ENCODE peak calls at places on chromosomes 2 and 18, in six cellular contexts. M, S, K, Q, Y and L are unnamed samples.

GRCh38 chr2:238786792-238787490 is 60.9 kb upstream of the TWIST2 start:
- DNase-seq in S (no peak), M (no peak), Y (no peak), Q (no peak), K (no peak), L (no peak)

GRCh38 chr18:59008302-59008974 is 131.2 kb upstream of the SEC11C start:
- DNase-seq in M (peak), S (no peak), K (no peak), Y (no peak), Q (no peak), L (no peak)

GRCh38 chr2:226515344-226516055 is 284.1 kb downstream of the IRS1 start:
- DNase-seq in Y (no peak), S (no peak), Q (no peak), M (peak), K (no peak), L (no peak)

GRCh38 chr2:239257511-239257937 is 143.3 kb downstream of the HDAC4 start:
- DNase-seq in Y (no peak), K (no peak), S (no peak), Q (no peak), M (peak), L (no peak)

GRCh38 chr2:184372484-184372883 is 225.8 kb upstream of the ZNF804A start:
- DNase-seq in M (no peak), Q (no peak), Y (no peak), S (no peak), K (no peak), L (no peak)

GRCh38 chr18:40676676-40677075 is 1278.4 kb upstream of the PIK3C3 start:
- DNase-seq in Q (no peak), M (peak), Y (no peak), K (no peak), S (no peak), L (no peak)

GRCh38 chr2:96090181-96090500 is 26.2 kb downstream of the ADRA2B start:
- DNase-seq in M (no peak), Q (peak), S (peak), Y (no peak), K (peak), L (peak)

GRCh38 chr2:10079192-10079930 is 850 bp downstream of the CYS1 start:
- DNase-seq in K (peak), M (peak), Y (peak), S (peak), Q (peak), L (no peak)

GRCh38 chr18:52682260-52682659 is 342.3 kb downstream of the DCC start:
- DNase-seq in Q (no peak), S (peak), K (no peak), M (no peak), Y (no peak), L (no peak)

GRCh38 chr18:59001166-59001565 is 136.5 kb downstream of the ZNF532 start:
- DNase-seq in M (no peak), Y (no peak), Q (no peak), K (no peak), S (no peak), L (no peak)

GRCh38 chr18:78085241-78086185 is 835.9 kb downstream of the GALR1 start:
- DNase-seq in S (no peak), M (no peak), Y (no peak), K (no peak), Q (no peak), L (no peak)

GRCh38 chr2:236440110-236440881 is 129.3 kb upstream of the ACKR3 start:
- DNase-seq in K (no peak), M (no peak), Y (no peak), S (no peak), Q (no peak), L (no peak)

DNA sequence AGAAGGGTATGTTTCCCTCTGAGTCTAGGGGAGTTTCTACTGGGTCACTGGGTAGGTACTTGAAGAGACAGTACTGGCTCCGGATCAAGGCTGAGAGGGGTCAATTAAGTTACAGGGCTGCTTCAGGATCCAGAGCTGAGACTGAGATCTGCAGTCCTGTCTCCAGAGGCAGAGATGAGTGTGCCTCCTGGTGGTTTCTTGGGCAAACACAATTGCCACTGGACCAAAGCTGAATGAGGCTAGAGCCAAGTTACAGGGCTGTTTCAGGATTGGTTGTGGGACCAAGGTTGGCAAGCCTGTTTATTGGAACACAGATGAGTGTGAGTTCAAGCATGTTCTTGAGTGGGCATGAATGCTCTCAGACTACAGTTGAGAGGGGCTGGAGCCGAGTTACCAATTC is 157.9 kb downstream of the ADCYAP1 start:
- DNase-seq in M (peak), S (peak), Y (no peak), Q (no peak), K (no peak), L (no peak)
- TF ChIP-seq CTCF in M (peak), S (no peak), Y (no peak), Q (no peak), K (no peak), L (no peak)

GRCh38 chr18:53950545-53950944 is 273.9 kb downstream of the MBD2 start:
- DNase-seq in S (no peak), Q (no peak), Y (no peak), K (no peak), M (no peak), L (no peak)
- TF ChIP-seq CTCF in S (no peak), Q (no peak), Y (no peak), K (no peak), M (no peak), L (no peak)

GRCh38 chr18:79598885-79599175 is 80.8 kb upstream of the CTDP1 start:
- DNase-seq in Y (no peak), Q (no peak), S (no peak), K (no peak), M (no peak), L (no peak)

GRCh38 chr18:79600596-79600995 is 79.0 kb upstream of the CTDP1 start:
- DNase-seq in K (no peak), Y (no peak), S (no peak), M (no peak), Q (no peak), L (no peak)

GRCh38 chr18:79598046-79598884 is 81.3 kb upstream of the CTDP1 start:
- DNase-seq in K (no peak), S (no peak), M (no peak), Y (peak), Q (no peak), L (no peak)

GRCh38 chr18:79600141-79600540 is 79.5 kb upstream of the CTDP1 start:
- DNase-seq in Q (no peak), M (no peak), K (no peak), S (no peak), Y (no peak), L (no peak)

GRCh38 chr18:79599503-79599931 is 80.1 kb upstream of the CTDP1 start:
- DNase-seq in Q (no peak), K (no peak), M (peak), S (no peak), Y (no peak), L (no peak)
- TF ChIP-seq CTCF in Q (no peak), K (no peak), M (no peak), S (no peak), Y (no peak), L (no peak)

GRCh38 chr18:75546964-75547363 is 119.5 kb upstream of the SMIM21 start:
- DNase-seq in M (no peak), Y (no peak), S (no peak), Q (no peak), K (no peak), L (peak)
- TF ChIP-seq CTCF in M (no peak), Y (no peak), S (no peak), Q (no peak), K (no peak), L (no peak)

DNA sequence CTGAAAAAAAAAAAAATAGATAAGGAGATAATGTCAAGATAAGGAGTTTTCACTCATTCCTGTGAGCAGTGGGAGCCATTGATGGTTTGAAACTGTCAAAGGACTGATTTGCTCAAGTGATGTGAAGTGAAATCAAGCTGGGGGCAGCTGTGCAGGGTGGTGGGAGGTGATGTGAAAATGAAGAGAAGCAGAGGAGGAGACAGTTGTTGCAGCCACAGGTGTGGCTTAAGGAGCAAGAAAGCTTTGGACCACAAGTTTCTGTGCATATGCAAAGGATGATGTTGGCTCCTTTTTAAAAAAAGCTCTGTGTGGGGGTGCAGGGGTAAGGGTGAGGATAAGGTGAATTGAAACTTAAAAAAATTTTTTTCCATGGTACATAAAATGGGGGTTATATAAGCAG is 8.3 kb downstream of the EFR3B start:
- DNase-seq in M (no peak), S (no peak), K (no peak), Y (no peak), Q (no peak), L (no peak)
- TF ChIP-seq CTCF in M (no peak), S (no peak), K (no peak), Y (no peak), Q (no peak), L (no peak)

DNA sequence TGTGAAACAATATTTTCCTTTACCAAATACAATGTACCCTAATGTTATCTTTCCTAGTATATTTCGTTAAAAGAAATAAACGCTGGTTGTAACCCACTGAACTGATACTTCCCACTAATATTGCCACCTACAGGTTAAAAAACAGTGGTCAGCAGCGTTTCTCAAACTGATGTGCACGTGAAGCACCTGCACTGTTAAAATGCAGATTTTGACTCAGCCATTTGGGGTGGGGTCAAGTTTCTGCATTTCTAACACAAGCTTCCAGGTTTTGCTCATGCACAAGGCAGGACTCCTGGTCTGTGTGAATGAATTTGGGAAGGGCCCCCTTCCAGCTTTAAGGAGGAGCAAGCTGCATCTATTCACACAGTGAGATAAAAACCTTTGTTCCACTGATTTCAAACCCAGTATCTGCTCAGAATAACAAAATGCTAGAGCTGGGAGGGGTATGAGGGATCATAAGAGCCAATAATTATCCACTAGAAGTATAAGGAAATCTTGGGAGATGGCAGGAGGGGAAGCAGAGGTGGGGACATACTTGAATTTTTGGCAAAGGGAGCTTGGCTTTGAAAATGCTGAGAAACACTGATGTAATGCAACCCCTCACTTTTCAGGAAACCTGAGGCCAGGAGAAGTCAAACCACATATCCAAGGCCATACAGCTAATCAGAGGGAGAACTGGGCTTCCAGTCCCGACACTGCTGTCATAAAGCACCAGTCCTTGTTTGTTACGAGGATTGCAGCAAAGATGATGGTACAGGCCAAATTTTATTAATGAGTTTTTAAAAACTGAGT is 116.2 kb downstream of the RBMS1 start:
- DNase-seq in Y (no peak), S (no peak), M (peak), Q (no peak), K (no peak), L (no peak)
- TF ChIP-seq CTCF in Y (no peak), S (no peak), M (peak), Q (no peak), K (peak), L (peak)

GRCh38 chr2:81645750-81646301 is 1341.3 kb upstream of the LRRTM1 start:
- DNase-seq in S (no peak), K (no peak), Q (no peak), M (no peak), Y (no peak), L (no peak)

GRCh38 chr2:81647715-81648114 is 1343.2 kb upstream of the LRRTM1 start:
- DNase-seq in Y (no peak), Q (no peak), S (no peak), M (no peak), K (no peak), L (no peak)

GRCh38 chr2:81648370-81648769 is 1343.8 kb upstream of the LRRTM1 start:
- DNase-seq in S (no peak), Y (no peak), K (no peak), Q (no peak), M (no peak), L (no peak)

GRCh38 chr2:81650048-81650971 is 1345.8 kb upstream of the LRRTM1 start:
- DNase-seq in Q (no peak), M (peak), Y (no peak), K (no peak), S (no peak), L (no peak)
- TF ChIP-seq CTCF in Q (peak), M (no peak), Y (no peak), K (peak), S (peak), L (no peak)

GRCh38 chr2:189798312-189799029 is 14.2 kb downstream of the PMS1 start:
- DNase-seq in M (peak), Q (no peak), Y (no peak), S (no peak), K (no peak), L (no peak)
- TF ChIP-seq CTCF in M (peak), Q (peak), Y (peak), S (no peak), K (peak), L (peak)

GRCh38 chr2:128232965-128233789 is 85.5 kb downstream of the HS6ST1 start:
- DNase-seq in K (peak), Y (peak), S (peak), Q (peak), M (peak), L (peak)
- TF ChIP-seq CTCF in K (peak), Y (peak), S (peak), Q (peak), M (peak), L (peak)

DNA sequence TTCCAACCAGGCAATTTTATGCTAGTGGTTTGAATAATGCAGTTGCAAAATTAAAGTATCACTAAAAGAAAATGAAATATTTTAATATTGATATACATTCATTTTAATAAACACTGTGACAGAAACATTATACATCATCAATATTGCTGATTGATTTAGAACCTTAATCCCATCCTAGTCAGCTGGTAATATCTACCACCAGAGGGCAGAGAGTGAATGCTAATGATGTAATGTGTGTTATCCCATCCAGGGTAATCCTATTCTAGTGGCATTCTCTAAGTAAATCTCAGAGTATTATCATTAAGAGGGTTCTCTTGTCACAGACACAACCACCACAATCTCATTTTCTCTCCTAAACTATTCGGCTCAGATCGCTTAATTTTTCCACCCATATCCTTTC is 477.4 kb downstream of the CPS1 start:
- DNase-seq in Y (no peak), S (no peak), K (no peak), Q (peak), M (peak), L (no peak)
- TF ChIP-seq CTCF in Y (no peak), S (peak), K (peak), Q (peak), M (peak), L (peak)